ENCODE peak calls at places on chromosomes 3 and 15, in five cellular contexts. One of them, this sample, is unnamed.
A peak's percentile ranks its signal among the peaks of the same experiment; 100 is the strongest.

GRCh38 chr15:76935620-76936019 is 4.1 kb downstream of the RCN2 start:
- DNase-seq in NCI-H1930: no peak
- DNase-seq in activated naive CD4-positive, alpha-beta T cell treated with anti-CD3 and anti-CD28 coated beads for 36 hours: peak; percentile 20
- DNase-seq in lower leg skin: no peak
- DNase-seq in SW 1271: no peak
- DNase-seq in this sample: no peak

GRCh38 chr3:65425880-65426279 is 612.8 kb downstream of the MAGI1 start:
- DNase-seq in activated naive CD4-positive, alpha-beta T cell treated with anti-CD3 and anti-CD28 coated beads for 36 hours: no peak
- DNase-seq in lower leg skin: no peak
- DNase-seq in SW 1271: no peak
- DNase-seq in NCI-H1930: no peak
- DNase-seq in this sample: no peak

GRCh38 chr15:90407871-90408317 is 19.9 kb downstream of the IQGAP1 start:
- DNase-seq in SW 1271: no peak
- DNase-seq in NCI-H1930: no peak
- DNase-seq in activated naive CD4-positive, alpha-beta T cell treated with anti-CD3 and anti-CD28 coated beads for 36 hours: peak; percentile 37
- DNase-seq in lower leg skin: no peak
- DNase-seq in this sample: no peak

GRCh38 chr15:83081256-83082014 is 14.4 kb upstream of the BTBD1 start:
- DNase-seq in activated naive CD4-positive, alpha-beta T cell treated with anti-CD3 and anti-CD28 coated beads for 36 hours: no peak
- DNase-seq in NCI-H1930: no peak
- DNase-seq in lower leg skin: no peak
- DNase-seq in SW 1271: no peak
- DNase-seq in this sample: no peak

GRCh38 chr15:68114356-68114755 is 60.2 kb downstream of the PIAS1 start:
- DNase-seq in SW 1271: no peak
- DNase-seq in NCI-H1930: no peak
- DNase-seq in lower leg skin: no peak
- DNase-seq in activated naive CD4-positive, alpha-beta T cell treated with anti-CD3 and anti-CD28 coated beads for 36 hours: no peak
- DNase-seq in this sample: no peak

GRCh38 chr3:4413467-4413866 is 53.6 kb downstream of the SUMF1 start:
- DNase-seq in SW 1271: no peak
- DNase-seq in NCI-H1930: no peak
- DNase-seq in lower leg skin: no peak
- DNase-seq in activated naive CD4-positive, alpha-beta T cell treated with anti-CD3 and anti-CD28 coated beads for 36 hours: no peak
- DNase-seq in this sample: no peak

GRCh38 chr15:92068121-92068520 is 214.6 kb downstream of the SLCO3A1 start:
- DNase-seq in SW 1271: no peak
- DNase-seq in lower leg skin: no peak
- DNase-seq in activated naive CD4-positive, alpha-beta T cell treated with anti-CD3 and anti-CD28 coated beads for 36 hours: peak; percentile 33
- DNase-seq in NCI-H1930: no peak
- DNase-seq in this sample: no peak

GRCh38 chr3:79154861-79155260 is 612.9 kb downstream of the ROBO1 start:
- DNase-seq in activated naive CD4-positive, alpha-beta T cell treated with anti-CD3 and anti-CD28 coated beads for 36 hours: no peak
- DNase-seq in lower leg skin: no peak
- DNase-seq in SW 1271: no peak
- DNase-seq in NCI-H1930: no peak
- DNase-seq in this sample: no peak

GRCh38 chr3:44996556-44996969 is 20.5 kb downstream of the EXOSC7 start:
- DNase-seq in activated naive CD4-positive, alpha-beta T cell treated with anti-CD3 and anti-CD28 coated beads for 36 hours: peak; percentile 22
- DNase-seq in lower leg skin: no peak
- DNase-seq in NCI-H1930: no peak
- DNase-seq in SW 1271: no peak
- DNase-seq in this sample: no peak

GRCh38 chr15:67101981-67102929 is 36.9 kb downstream of the SMAD3 start:
- DNase-seq in lower leg skin: no peak
- DNase-seq in SW 1271: no peak
- DNase-seq in NCI-H1930: no peak
- DNase-seq in activated naive CD4-positive, alpha-beta T cell treated with anti-CD3 and anti-CD28 coated beads for 36 hours: peak; percentile 80
- DNase-seq in this sample: no peak

GRCh38 chr3:127026036-127026435 is 43.1 kb downstream of the PLXNA1 start:
- DNase-seq in lower leg skin: no peak
- DNase-seq in NCI-H1930: no peak
- DNase-seq in activated naive CD4-positive, alpha-beta T cell treated with anti-CD3 and anti-CD28 coated beads for 36 hours: no peak
- DNase-seq in SW 1271: no peak
- DNase-seq in this sample: no peak